ENCODE peak calls at places on chromosomes 1 and 21, in four cellular contexts. B, T, C and V are unnamed samples. For H3K4me1, the result is how much of the 10 kb centered on the place peaks cover.

GRCh38 chr21:42040411-42041180 is 30.4 kb upstream of the ZBTB21 start:
- DNase-seq in B (no peak), T (no peak), C (no peak), V (no peak)

GRCh38 chr1:66525086-66525485 is 8.9 kb upstream of the SGIP1 start:
- DNase-seq in B (no peak), T (no peak), C (no peak), V (no peak)

GRCh38 chr1:37482004-37482785 is 7.8 kb downstream of the ZC3H12A start:
- DNase-seq in B (no peak), T (no peak), C (no peak), V (no peak)

GRCh38 chr1:150508982-150509381 is 1.1 kb downstream of the ECM1 start:
- DNase-seq in B (no peak), T (no peak), C (no peak), V (no peak)

GRCh38 chr1:55138740-55139283 is 76.4 kb downstream of the USP24 start:
- DNase-seq in B (no peak), T (no peak), C (no peak), V (no peak)

GRCh38 chr1:214107322-214108096 is 119.7 kb downstream of the PROX1 start:
- DNase-seq in B (peak), T (no peak), C (no peak), V (no peak)

GRCh38 chr1:199336745-199337640 is 690.5 kb upstream of the NR5A2 start:
- DNase-seq in B (peak), T (peak), C (no peak), V (no peak)

GRCh38 chr1:64378826-64379225 is 91.1 kb upstream of the CACHD1 start:
- DNase-seq in B (peak), T (no peak), C (no peak), V (no peak)

GRCh38 chr1:178241057-178241456 is 147.2 kb downstream of the RASAL2 start:
- DNase-seq in B (no peak), T (no peak), C (no peak), V (no peak)

GRCh38 chr1:69611316-69611715 is 43.6 kb downstream of the LRRC7 start:
- DNase-seq in B (no peak), T (no peak), C (no peak), V (no peak)

GRCh38 chr1:186046437-186047233 is 312.4 kb downstream of the HMCN1 start:
- DNase-seq in B (no peak), T (no peak), C (no peak), V (no peak)

GRCh38 chr1:59237905-59238304 is 59.0 kb upstream of the FGGY start:
- DNase-seq in B (peak), T (no peak), C (no peak), V (no peak)

GRCh38 chr1:28195780-28196179 is 19.3 kb upstream of the PTAFR start:
- DNase-seq in B (peak), T (no peak), C (no peak), V (no peak)

GRCh38 chr21:25496825-25497482 is 110.3 kb downstream of the MRPL39 start:
- DNase-seq in B (no peak), T (no peak), C (no peak), V (no peak)

GRCh38 chr1:24858277-24858676 is 71.8 kb downstream of the RUNX3 start:
- DNase-seq in B (no peak), T (no peak), C (no peak), V (no peak)

GRCh38 chr1:162541619-162542141 is 19.8 kb upstream of the UAP1 start:
- DNase-seq in B (no peak), T (no peak), C (no peak), V (peak)

GRCh38 chr1:219372916-219373615 is 199.4 kb downstream of the LYPLAL1 start:
- DNase-seq in B (no peak), T (no peak), C (no peak), V (no peak)

GRCh38 chr1:229819091-229819490 is 193.0 kb downstream of the URB2 start:
- DNase-seq in B (no peak), T (no peak), C (no peak), V (no peak)

GRCh38 chr1:980602-981395 is 1.1 kb downstream of the PERM1 start:
- DNase-seq in B (no peak), T (no peak), C (no peak), V (peak)

GRCh38 chr1:87369736-87370135 is 41.1 kb downstream of the LMO4 start:
- DNase-seq in B (no peak), T (no peak), C (no peak), V (no peak)

GRCh38 chr1:186404454-186405051 is 28.9 kb downstream of the ODR4 start:
- DNase-seq in B (peak), T (peak), C (peak), V (no peak)

DNA sequence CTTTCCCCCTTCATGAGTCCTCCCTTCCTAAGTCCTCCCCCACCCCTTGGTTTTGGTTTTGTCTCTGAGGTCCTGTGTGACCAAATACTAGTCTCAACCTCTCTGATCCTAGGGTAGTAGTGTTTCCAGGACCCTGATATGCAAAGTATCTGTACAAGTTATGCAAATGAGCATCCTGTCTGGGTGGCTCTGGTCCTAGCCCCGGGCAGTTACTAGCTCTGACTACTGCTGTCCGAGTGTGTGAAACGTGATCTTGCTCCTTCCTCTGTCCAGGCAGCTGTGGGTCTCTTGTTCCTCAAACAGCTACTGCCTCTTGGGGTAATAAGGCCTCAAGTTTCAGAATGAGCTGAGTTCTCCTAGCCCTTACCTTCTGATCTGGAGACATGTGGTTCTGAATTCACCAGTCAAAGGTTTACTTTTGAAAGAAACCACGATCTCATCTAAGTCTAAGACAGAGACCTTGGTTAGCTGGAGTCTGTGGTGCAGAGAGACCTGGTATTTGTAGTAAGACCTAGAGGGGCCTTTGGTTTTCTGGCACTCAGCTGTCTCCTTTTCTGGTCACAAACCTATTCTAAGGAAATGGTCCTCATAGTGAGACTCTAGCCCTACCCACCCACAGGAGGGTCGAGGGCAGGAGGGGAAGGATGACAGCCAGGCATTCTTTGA is 31.0 kb upstream of the IL19 start:
- DNase-seq in B (peak), T (peak), C (no peak), V (no peak)
- H3K4me1 ChIP-seq in B (under half), T (under half), C (under half), V (under half)

DNA sequence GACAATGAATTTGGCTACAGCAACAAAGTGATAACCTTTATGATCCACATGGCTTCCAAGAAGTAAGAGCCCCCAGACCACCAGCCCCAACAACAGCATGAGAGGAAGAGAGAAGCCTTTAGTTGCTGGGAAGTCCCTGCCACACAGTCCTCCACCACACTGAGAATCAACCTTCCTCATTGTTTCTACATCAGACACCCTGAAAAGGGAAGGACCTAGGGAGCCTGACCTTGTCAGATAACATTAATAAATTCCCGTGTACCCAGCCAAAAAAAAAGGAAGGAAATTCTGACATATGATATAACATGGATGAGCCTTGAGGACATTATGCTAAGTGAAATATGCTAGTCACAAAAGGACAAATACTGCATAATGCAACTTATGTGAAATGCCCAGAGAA is 65.6 kb upstream of the ARHGAP29 start:
- DNase-seq in B (no peak), T (no peak), C (no peak), V (no peak)
- H3K4me1 ChIP-seq in B (under half), T (under half), C (under half), V (under half)

GRCh38 chr21:39161064-39161463 is 22.2 kb downstream of the PSMG1 start:
- DNase-seq in B (no peak), T (no peak), C (no peak), V (no peak)
- H3K4me1 ChIP-seq in B (under half), T (under half), C (under half), V (under half)

DNA sequence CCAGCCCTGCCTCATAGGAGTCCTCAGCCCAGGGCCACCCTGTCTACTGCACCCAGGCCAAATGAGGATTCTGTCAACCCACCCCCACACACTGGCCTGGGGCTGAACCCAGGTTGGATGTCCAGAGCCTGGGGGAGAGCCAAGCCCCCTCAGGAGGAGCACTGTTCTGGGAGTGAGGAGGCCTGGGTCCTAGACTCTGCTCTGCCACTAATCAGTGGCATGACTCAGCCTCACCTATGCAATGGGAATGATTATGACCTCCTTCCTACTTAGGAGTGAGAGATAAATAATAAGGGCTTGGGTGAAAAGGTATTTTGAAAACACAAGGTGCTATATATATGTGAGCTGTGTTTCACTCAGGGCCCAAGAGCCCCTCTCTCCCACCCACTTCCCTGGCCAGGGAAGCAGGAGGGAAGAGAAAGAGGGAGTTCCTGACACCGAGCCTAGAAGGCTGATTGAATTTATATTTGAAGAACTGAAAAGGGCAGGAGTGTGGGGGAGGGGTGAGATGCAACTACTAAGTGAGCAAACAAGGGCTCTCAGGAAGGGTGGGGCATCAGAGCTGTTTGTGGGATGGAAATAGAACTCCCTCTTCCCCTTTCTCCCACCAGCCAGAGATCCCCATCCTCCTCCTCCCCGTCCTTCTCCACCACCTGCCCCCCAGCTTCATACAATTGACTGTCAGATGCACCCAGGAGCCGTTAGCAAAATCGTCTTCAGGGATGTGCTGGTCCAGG is 8.2 kb downstream of the IGSF9 start:
- DNase-seq in B (peak), T (no peak), C (no peak), V (peak)
- H3K4me1 ChIP-seq in B (under half), T (under half), C (under half), V (under half)

DNA sequence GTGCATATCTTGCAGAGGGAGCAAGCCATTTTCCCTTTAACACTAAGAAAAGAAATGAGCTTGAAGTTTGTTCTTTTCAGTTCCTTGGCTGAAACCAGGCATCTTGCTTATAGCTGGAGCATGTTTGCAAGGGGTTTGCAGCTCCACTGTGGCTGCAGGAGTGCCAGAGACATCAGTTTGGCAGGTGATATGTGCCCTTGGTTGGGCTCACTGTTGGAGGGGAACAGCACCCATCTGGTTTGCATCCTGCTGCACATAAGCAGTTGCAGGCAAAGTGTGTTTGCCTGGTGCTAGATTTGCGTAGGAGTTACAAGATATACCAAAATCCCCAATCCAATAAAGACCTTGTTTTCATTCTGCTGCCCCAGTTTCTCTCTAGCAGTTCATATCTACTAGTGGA is 47.8 kb upstream of the IKBKE start:
- DNase-seq in B (no peak), T (no peak), C (no peak), V (no peak)
- H3K4me1 ChIP-seq in B (under half), T (under half), C (under half), V (under half)

DNA sequence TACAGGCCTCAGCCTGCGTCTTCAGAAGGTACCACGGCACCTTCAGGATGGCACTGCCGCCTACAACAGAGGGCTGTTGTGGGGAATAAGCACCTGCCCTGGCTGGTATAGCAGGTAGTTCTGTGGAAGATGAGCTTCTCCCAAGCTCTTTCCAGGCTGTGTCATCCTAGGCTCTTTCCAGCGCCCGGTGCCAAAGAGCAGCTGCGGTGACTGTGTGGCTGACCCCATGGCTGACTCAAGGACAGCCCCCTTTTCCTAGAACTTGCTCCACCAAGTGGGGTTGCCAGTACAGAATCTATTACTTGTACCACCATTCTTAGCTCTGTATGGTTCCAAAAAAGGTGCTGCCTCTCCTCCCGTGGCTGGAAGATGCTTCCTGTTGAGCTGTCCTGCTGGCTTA is 21.9 kb upstream of the EVA1B start:
- DNase-seq in B (no peak), T (no peak), C (no peak), V (no peak)
- H3K4me1 ChIP-seq in B (under half), T (under half), C (under half), V (under half)

GRCh38 chr1:32199043-32199716 is 1.2 kb upstream of the CCDC28B start:
- DNase-seq in B (no peak), T (no peak), C (no peak), V (no peak)
- H3K4me1 ChIP-seq in B (under half), T (under half), C (under half), V (under half)

DNA sequence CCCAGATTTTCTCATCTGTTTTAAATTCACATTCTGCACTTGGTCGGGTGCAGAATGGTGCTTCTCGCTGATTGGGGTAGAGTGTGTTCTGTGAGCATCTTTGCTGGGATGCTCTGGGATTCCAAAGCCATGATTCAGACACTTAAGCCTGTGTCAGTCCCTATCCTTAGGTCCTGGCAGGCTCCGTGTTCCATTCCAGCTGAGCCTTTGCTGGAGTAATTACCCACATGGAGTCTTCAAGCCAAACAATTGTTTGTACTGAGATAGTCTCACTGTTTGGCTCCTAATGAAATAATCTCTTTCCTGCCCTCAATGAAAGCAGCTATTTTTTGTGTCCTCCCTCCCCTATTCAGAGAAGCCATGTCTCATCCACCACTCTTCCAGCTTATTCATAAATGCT is 18.7 kb downstream of the SMAP2 start:
- DNase-seq in B (no peak), T (no peak), C (peak), V (no peak)
- H3K4me1 ChIP-seq in B (under half), T (under half), C (under half), V (under half)

GRCh38 chr1:192630521-192631287 is 5.2 kb upstream of the RGS13 start:
- DNase-seq in B (no peak), T (peak), C (no peak), V (no peak)
- H3K4me1 ChIP-seq in B (under half), T (half or more), C (under half), V (under half)